ENCODE peak calls at places on chromosome 11, in seven cellular contexts. J is fibroblast of the aortic adventitia; Y is CD4-positive, alpha-beta T cell; M is psoas muscle; Z is brain microvascular endothelial cell; D is AG10803; W is astrocyte of the spinal cord. S is an unnamed sample.

GRCh38 chr11:69770525-69770924 is 4.6 kb downstream of the FGF4 start:
- DNase-seq in Y (no peak), J (no peak), Z (no peak), W (no peak), M (no peak), D (no peak), S (no peak)

GRCh38 chr11:839280-839623 is 3.1 kb downstream of the POLR2L start:
- DNase-seq in M (no peak), D (no peak), Z (no peak), Y (no peak), J (no peak), W (no peak), S (no peak)

GRCh38 chr11:47393163-47394049 is 15.0 kb upstream of the SLC39A13 start:
- DNase-seq in Y (no peak), J (peak; percentile 47), Z (peak; percentile 57), D (peak; percentile 64), M (peak; percentile 81), W (peak; percentile 65), S (no peak)

GRCh38 chr11:62805991-62806441 is 776 bp upstream of the NXF1 start:
- DNase-seq in J (no peak), D (no peak), Y (peak; percentile 7), Z (no peak), W (peak; percentile 17), M (no peak), S (no peak)

GRCh38 chr11:126076641-126077040 is 14.0 kb upstream of the CDON start:
- DNase-seq in Z (no peak), Y (no peak), D (no peak), M (no peak), J (no peak), W (no peak), S (no peak)

GRCh38 chr11:84806354-84806753 is 820.8 kb downstream of the DLG2 start:
- DNase-seq in Y (no peak), Z (no peak), D (no peak), M (no peak), W (no peak), J (no peak), S (no peak)

GRCh38 chr11:116275634-116276033 is 497.2 kb downstream of the BUD13 start:
- DNase-seq in D (no peak), Z (no peak), J (no peak), Y (no peak), W (no peak), M (no peak), S (no peak)

GRCh38 chr11:34655335-34656008 is 34.6 kb downstream of the EHF start:
- DNase-seq in Z (peak; percentile 85), M (no peak), W (peak; percentile 75), D (peak; percentile 70), J (peak; percentile 86), Y (no peak), S (no peak)

GRCh38 chr11:223921-224320 is 12.2 kb downstream of the SIRT3 start:
- DNase-seq in M (peak; percentile 34), J (no peak), W (no peak), D (no peak), Z (no peak), Y (no peak), S (no peak)

GRCh38 chr11:37142591-37142990 is 544.6 kb upstream of the RAG2 start:
- DNase-seq in D (no peak), Z (no peak), Y (no peak), J (no peak), M (no peak), W (no peak), S (no peak)

GRCh38 chr11:126790550-126790981 is 210.0 kb downstream of the KIRREL3 start:
- DNase-seq in Y (no peak), J (peak; percentile 76), D (peak; percentile 94), M (no peak), Z (peak; percentile 64), W (peak; percentile 89), S (no peak)

GRCh38 chr11:67276821-67277230 is 10.6 kb downstream of the GRK2 start:
- DNase-seq in W (peak; percentile 29), Z (no peak), D (peak; percentile 52), Y (no peak), M (peak; percentile 72), J (peak; percentile 34), S (peak; percentile 38)

GRCh38 chr11:91085985-91086384 is 863.1 kb upstream of the CHORDC1 start:
- DNase-seq in Z (no peak), D (no peak), Y (no peak), W (no peak), J (no peak), M (no peak), S (no peak)

GRCh38 chr11:101913631-101914030 is 1.2 kb upstream of the CEP126 start:
- DNase-seq in W (no peak), M (no peak), Z (no peak), J (no peak), Y (no peak), D (no peak), S (no peak)

GRCh38 chr11:44564653-44565007 is 833 bp upstream of the CD82 start:
- DNase-seq in Z (peak; percentile 65), J (peak; percentile 82), W (peak; percentile 86), Y (no peak), M (peak; percentile 96), D (peak; percentile 91), S (peak; percentile 27)

GRCh38 chr11:44308923-44309482 is 936 bp downstream of the ALX4 start:
- DNase-seq in M (no peak), Y (no peak), J (no peak), D (peak; percentile 25), Z (no peak), W (no peak), S (peak; percentile 52)

GRCh38 chr11:97656356-97656755 is 1266.5 kb downstream of the JRKL start:
- DNase-seq in W (no peak), D (no peak), Z (no peak), M (no peak), Y (no peak), J (no peak), S (no peak)

GRCh38 chr11:117045196-117045595 is 53.0 kb downstream of the SIK3 start:
- DNase-seq in Y (no peak), W (peak; percentile 64), M (no peak), Z (no peak), J (peak; percentile 51), D (peak; percentile 71), S (peak; percentile 17)

GRCh38 chr11:95831198-95831883 is 41.0 kb downstream of the CEP57 start:
- DNase-seq in D (peak; percentile 96), Z (peak; percentile 31), W (peak; percentile 90), Y (no peak), J (peak; percentile 92), M (no peak), S (no peak)

GRCh38 chr11:35418282-35418846 is 994 bp downstream of the SLC1A2 start:
- DNase-seq in Y (no peak), Z (no peak), J (no peak), W (no peak), D (no peak), M (no peak), S (peak; percentile 61)

GRCh38 chr11:126804363-126804762 is 196.2 kb downstream of the KIRREL3 start:
- DNase-seq in Z (no peak), Y (no peak), J (no peak), D (no peak), M (no peak), W (no peak), S (no peak)

GRCh38 chr11:44893250-44894216 is 57.1 kb downstream of the TP53I11 start:
- DNase-seq in Y (no peak), W (no peak), D (no peak), Z (no peak), J (no peak), M (peak; percentile 68), S (no peak)

GRCh38 chr11:110415081-110415480 is 14.7 kb upstream of the FDX1 start:
- DNase-seq in J (no peak), Z (no peak), Y (no peak), D (no peak), W (no peak), M (no peak), S (no peak)

GRCh38 chr11:124896821-124897391 is 759 bp downstream of the ROBO4 start:
- DNase-seq in W (no peak), J (peak; percentile 90), M (peak; percentile 80), Y (no peak), D (no peak), Z (no peak), S (no peak)

GRCh38 chr11:77668760-77669159 is 31.2 kb upstream of the CLNS1A start:
- DNase-seq in D (peak; percentile 15), M (no peak), Y (no peak), W (peak; percentile 9), Z (peak; percentile 23), J (no peak), S (no peak)

GRCh38 chr11:22133785-22134184 is 59.1 kb upstream of the ANO5 start:
- DNase-seq in Y (no peak), M (no peak), W (no peak), J (no peak), D (no peak), Z (no peak), S (no peak)

GRCh38 chr11:22130462-22131053 is 62.3 kb upstream of the ANO5 start:
- DNase-seq in M (no peak), J (no peak), Z (no peak), Y (no peak), W (no peak), D (no peak), S (no peak)
- TF ChIP-seq CTCF in M (peak; percentile 64), J (no peak), Z (no peak), Y (no peak), W (no peak), D (no peak), S (peak; percentile 47)

GRCh38 chr11:93783767-93784151 is 323 bp upstream of the MED17 start:
- DNase-seq in Y (no peak), J (no peak), D (no peak), W (no peak), M (no peak), Z (no peak), S (no peak)

GRCh38 chr11:93784935-93785360 is 866 bp downstream of the MED17 start:
- DNase-seq in J (peak; percentile 10), Y (no peak), W (no peak), Z (no peak), D (no peak), M (no peak), S (no peak)

GRCh38 chr11:93783362-93783761 is 720 bp upstream of the MED17 start:
- DNase-seq in M (no peak), W (no peak), J (no peak), Z (no peak), D (no peak), Y (no peak), S (no peak)

GRCh38 chr11:93784152-93784934 is at the start of gene MED17:
- DNase-seq in D (peak; percentile 89), J (peak; percentile 90), W (peak; percentile 95), Y (peak; percentile 84), Z (peak; percentile 91), M (peak; percentile 95), S (peak; percentile 86)
- TF ChIP-seq CTCF in D (peak; percentile 54), J (peak; percentile 53), W (peak; percentile 51), Y (no peak), Z (peak; percentile 64), M (peak; percentile 41), S (no peak)

GRCh38 chr11:8870461-8871282 is 40.3 kb upstream of the AKIP1 start:
- DNase-seq in D (peak; percentile 74), W (peak; percentile 80), Z (peak; percentile 58), J (peak; percentile 74), Y (no peak), M (peak; percentile 64), S (peak; percentile 77)
- TF ChIP-seq CTCF in D (no peak), W (peak; percentile 9), Z (no peak), J (no peak), Y (no peak), M (no peak), S (no peak)

DNA sequence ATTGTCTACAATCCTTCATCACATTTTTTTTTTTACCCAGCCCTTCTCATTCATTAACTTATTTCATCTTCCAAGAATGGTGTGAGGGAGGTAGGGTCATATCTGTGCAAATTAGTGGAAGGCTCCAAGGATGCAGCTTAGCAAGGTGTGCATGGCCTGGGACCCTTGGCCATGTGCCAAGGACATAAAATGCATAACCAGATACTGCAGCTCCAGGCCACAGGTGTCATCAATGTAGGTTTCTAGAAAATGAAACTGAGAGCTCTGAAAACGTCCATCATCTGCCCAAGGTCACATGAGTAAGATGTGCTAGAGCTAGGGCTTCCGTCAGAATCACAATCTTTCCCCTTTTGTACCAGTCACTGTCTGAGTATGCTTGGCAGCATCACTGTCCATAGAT is 29.8 kb downstream of the ANKK1 start:
- DNase-seq in M (no peak), J (no peak), D (no peak), W (no peak), Y (no peak), Z (no peak), S (no peak)
- TF ChIP-seq CTCF in M (no peak), J (no peak), D (no peak), W (no peak), Y (no peak), Z (no peak), S (no peak)